ENCODE peak calls at places on chromosomes 5 and 9, in seven cellular contexts. S, N, T, X, C, E and M are unnamed samples.

GRCh38 chr5:32023816-32024215 is 150.3 kb downstream of the GOLPH3 start:
- DNase-seq in S (no peak), X (no peak), N (no peak), E (no peak), T (no peak), C (no peak), M (no peak)

GRCh38 chr5:147532157-147532556 is 22.3 kb upstream of the DPYSL3 start:
- DNase-seq in S (no peak), N (no peak), C (no peak), X (no peak), E (no peak), T (no peak), M (no peak)

GRCh38 chr5:32076699-32077695 is 97.1 kb downstream of the GOLPH3 start:
- DNase-seq in N (peak; percentile 86), X (peak; percentile 31), E (peak; percentile 59), S (peak; percentile 42), T (no peak), C (peak; percentile 87), M (peak; percentile 66)

GRCh38 chr9:129656795-129657390 is 8.6 kb upstream of the PRRX2 start:
- DNase-seq in N (peak; percentile 52), T (no peak), E (peak; percentile 85), S (no peak), C (peak; percentile 65), X (peak; percentile 83), M (peak; percentile 56)

GRCh38 chr5:42543774-42544173 is 120.5 kb downstream of the GHR start:
- DNase-seq in C (no peak), N (no peak), E (no peak), S (no peak), X (no peak), T (no peak), M (no peak)

GRCh38 chr5:76548525-76549229 is 74.5 kb downstream of the F2RL2 start:
- DNase-seq in X (no peak), C (no peak), T (no peak), E (no peak), N (no peak), S (no peak), M (peak; percentile 17)

GRCh38 chr5:117455236-117456233 is 880.9 kb upstream of the SEMA6A start:
- DNase-seq in S (peak; percentile 13), N (no peak), X (no peak), E (no peak), T (peak; percentile 53), C (no peak), M (peak; percentile 67)

GRCh38 chr5:52674815-52675545 is 112.7 kb upstream of the ITGA1 start:
- DNase-seq in N (peak; percentile 33), T (no peak), X (no peak), E (peak; percentile 87), S (no peak), C (peak; percentile 50), M (no peak)

GRCh38 chr9:35731415-35732184 is 395 bp downstream of the TLN1 start:
- DNase-seq in C (no peak), S (no peak), X (peak; percentile 58), N (no peak), E (no peak), T (no peak), M (no peak)

GRCh38 chr5:66810747-66811355 is 214.7 kb downstream of the MAST4 start:
- DNase-seq in X (no peak), T (no peak), E (no peak), S (no peak), N (no peak), C (no peak), M (no peak)

GRCh38 chr5:27325513-27325912 is 287.1 kb upstream of the CDH9 start:
- DNase-seq in N (peak; percentile 42), X (no peak), T (no peak), E (peak; percentile 1), C (peak; percentile 51), S (no peak), M (no peak)

GRCh38 chr5:141121985-141122384 is 367 bp downstream of the PCDHB4 start:
- DNase-seq in N (no peak), S (no peak), E (no peak), X (no peak), C (no peak), T (no peak), M (no peak)

GRCh38 chr9:76699966-76700365 is 64.3 kb upstream of the PCA3 start:
- DNase-seq in T (no peak), N (peak; percentile 86), E (peak; percentile 77), C (peak; percentile 90), S (no peak), X (no peak), M (no peak)

GRCh38 chr5:8005416-8005815 is 136.5 kb downstream of the MTRR start:
- DNase-seq in C (no peak), E (no peak), T (no peak), N (no peak), X (no peak), S (no peak), M (no peak)

GRCh38 chr9:126057869-126058467 is 268.7 kb upstream of the MVB12B start:
- DNase-seq in S (no peak), N (no peak), E (no peak), C (no peak), T (peak; percentile 4), X (no peak), M (no peak)

GRCh38 chr9:71692337-71692736 is 76.0 kb downstream of the CEMIP2 start:
- DNase-seq in E (peak; percentile 58), S (no peak), N (no peak), T (no peak), C (peak; percentile 21), X (no peak), M (no peak)

GRCh38 chr5:171577940-171578856 is 158.8 kb downstream of the FGF18 start:
- DNase-seq in C (no peak), N (no peak), S (no peak), X (no peak), T (no peak), E (no peak), M (no peak)

GRCh38 chr9:37466037-37466709 is 923 bp upstream of the ZBTB5 start:
- DNase-seq in N (peak; percentile 68), C (peak; percentile 81), S (peak; percentile 75), X (peak; percentile 79), E (no peak), T (peak; percentile 80), M (peak; percentile 90)

GRCh38 chr5:77881528-77881927 is 105.4 kb upstream of the TBCA start:
- DNase-seq in C (no peak), E (peak; percentile 18), N (no peak), X (no peak), S (no peak), T (no peak), M (no peak)

GRCh38 chr5:149605354-149605997 is 24.2 kb downstream of the ARHGEF37 start:
- DNase-seq in S (no peak), C (no peak), N (no peak), T (no peak), E (no peak), X (no peak), M (no peak)

GRCh38 chr9:36874921-36875320 is 159.1 kb downstream of the PAX5 start:
- DNase-seq in E (peak; percentile 10), S (no peak), T (peak; percentile 37), X (no peak), N (peak; percentile 22), C (peak; percentile 48), M (no peak)

GRCh38 chr9:34363619-34364351 is 12.9 kb downstream of the MYORG start:
- DNase-seq in E (no peak), X (no peak), T (peak; percentile 34), C (no peak), S (no peak), N (no peak), M (no peak)

GRCh38 chr9:27519466-27520465 is 4.3 kb upstream of the IFNK start:
- DNase-seq in C (peak; percentile 40), E (no peak), N (peak; percentile 15), T (no peak), S (no peak), X (no peak), M (no peak)

GRCh38 chr9:136403538-136403914 is 3.6 kb upstream of the SNAPC4 start:
- DNase-seq in T (peak; percentile 85), E (no peak), N (no peak), C (no peak), X (no peak), S (no peak), M (no peak)
- H3K4me1 ChIP-seq in T (peaks cover 35% of the 10 kb centered on the region), E (peaks cover 8% of the 10 kb centered on the region), N (peaks cover 14% of the 10 kb centered on the region), C (peaks cover 9% of the 10 kb centered on the region), X (peaks cover 10% of the 10 kb centered on the region), S (peaks cover 9% of the 10 kb centered on the region), M (peaks cover 9% of the 10 kb centered on the region)

GRCh38 chr9:136335296-136336155 is 8.2 kb downstream of the GPSM1 start:
- DNase-seq in E (no peak), S (no peak), N (no peak), T (no peak), C (no peak), X (no peak), M (no peak)
- H3K4me1 ChIP-seq in E (peaks cover 17% of the 10 kb centered on the region), S (no peaks in the 10 kb centered on the region), N (peaks cover 16% of the 10 kb centered on the region), T (no peaks in the 10 kb centered on the region), C (no peaks in the 10 kb centered on the region), X (peaks cover 3% of the 10 kb centered on the region), M (no peaks in the 10 kb centered on the region)

GRCh38 chr5:1139806-1140187 is 27.9 kb upstream of the SLC12A7 start:
- DNase-seq in T (no peak), E (no peak), C (no peak), X (no peak), S (no peak), N (no peak), M (no peak)
- H3K4me1 ChIP-seq in T (peaks cover 17% of the 10 kb centered on the region), E (no peaks in the 10 kb centered on the region), C (no peaks in the 10 kb centered on the region), X (peaks cover 5% of the 10 kb centered on the region), S (no peaks in the 10 kb centered on the region), N (no peaks in the 10 kb centered on the region), M (no peaks in the 10 kb centered on the region)

GRCh38 chr5:176413709-176414191 is 2.6 kb downstream of the CLTB start:
- DNase-seq in T (no peak), X (no peak), N (no peak), S (no peak), C (no peak), E (no peak), M (no peak)

GRCh38 chr5:176414704-176415103 is 1.6 kb downstream of the CLTB start:
- DNase-seq in N (no peak), S (no peak), T (no peak), X (no peak), C (no peak), E (no peak), M (no peak)

GRCh38 chr5:176413255-176413565 is 3.1 kb downstream of the CLTB start:
- DNase-seq in C (no peak), X (no peak), S (peak; percentile 63), N (no peak), T (peak; percentile 46), E (no peak), M (no peak)

GRCh38 chr5:176410486-176411180 is 5.7 kb downstream of the CLTB start:
- DNase-seq in N (no peak), C (no peak), X (no peak), S (peak; percentile 31), E (no peak), T (peak; percentile 39), M (no peak)

DNA sequence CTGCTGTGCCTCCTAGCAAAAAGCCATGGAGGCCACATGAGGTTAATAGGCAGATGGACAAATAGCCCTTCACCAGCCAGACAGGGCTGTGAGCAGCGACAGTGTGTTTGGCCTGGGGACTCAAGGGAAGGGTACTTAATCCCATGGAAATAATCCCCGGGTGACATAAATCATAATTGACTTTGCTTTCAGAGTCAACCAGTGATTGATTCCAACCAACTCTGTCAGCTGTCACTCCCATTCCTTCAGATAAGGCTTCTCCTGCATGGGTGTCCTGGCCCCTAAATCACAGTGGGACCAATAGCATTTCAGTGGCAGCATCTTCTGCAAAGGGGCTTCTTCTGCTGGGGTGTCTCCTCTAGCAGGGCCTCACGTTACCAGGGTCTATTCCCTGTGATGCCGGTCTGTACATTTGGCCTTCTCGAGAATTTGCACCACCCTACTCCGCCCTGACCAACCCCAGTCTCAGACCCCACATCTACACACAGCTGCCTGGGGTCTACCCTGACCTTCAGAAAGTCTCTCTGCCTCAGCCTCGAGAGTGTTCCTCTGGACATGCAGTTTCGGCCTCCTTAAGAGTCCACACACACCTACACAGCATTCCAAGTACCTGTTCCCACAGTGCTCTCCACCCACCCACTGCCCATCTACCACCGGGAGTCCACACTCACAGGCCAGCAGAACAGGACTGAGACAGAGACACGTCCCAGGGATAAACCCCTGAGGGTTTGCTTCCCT is 3.7 kb downstream of the CLTB start:
- DNase-seq in E (no peak), T (peak; percentile 30), C (no peak), N (no peak), S (no peak), X (no peak), M (no peak)
- H3K4me1 ChIP-seq in E (peaks cover 11% of the 10 kb centered on the region), T (peaks cover 9% of the 10 kb centered on the region), C (peaks cover 17% of the 10 kb centered on the region), N (peaks cover 11% of the 10 kb centered on the region), S (peaks cover 41% of the 10 kb centered on the region), X (peaks cover 24% of the 10 kb centered on the region), M (peaks cover 16% of the 10 kb centered on the region)